ENCODE peak calls at places on chromosomes 3 and 15, in eight cellular contexts. One of them, this sample, is unnamed.

GRCh38 chr3:184361932-184362667 is 590 bp downstream of the POLR2H start:
- DNase-seq in nephron progenitor cell: peak
- DNase-seq in CD4-positive, alpha-beta memory T cell: peak
- DNase-seq in hepatocyte: peak
- DNase-seq in stimulated activated CD4-positive, alpha-beta T cell treated with anti-CD3 and anti-CD28 coated beads, Interleukin-4, amount 100 ng/mL, for 1 hour: peak
- DNase-seq in iris pigment epithelial cell: peak
- DNase-seq in COR-L47: peak
- DNase-seq in GM03348: peak
- DNase-seq in this sample: peak

GRCh38 chr3:149646181-149646766 is 11.6 kb downstream of the WWTR1 start:
- DNase-seq in CD4-positive, alpha-beta memory T cell: no peak
- DNase-seq in hepatocyte: no peak
- DNase-seq in iris pigment epithelial cell: peak
- DNase-seq in stimulated activated CD4-positive, alpha-beta T cell treated with anti-CD3 and anti-CD28 coated beads, Interleukin-4, amount 100 ng/mL, for 1 hour: no peak
- DNase-seq in GM03348: no peak
- DNase-seq in COR-L47: no peak
- DNase-seq in nephron progenitor cell: no peak
- DNase-seq in this sample: no peak

GRCh38 chr15:69253156-69253555 is 45.6 kb upstream of the PAQR5 start:
- DNase-seq in CD4-positive, alpha-beta memory T cell: no peak
- DNase-seq in COR-L47: peak
- DNase-seq in GM03348: peak
- DNase-seq in nephron progenitor cell: no peak
- DNase-seq in iris pigment epithelial cell: peak
- DNase-seq in stimulated activated CD4-positive, alpha-beta T cell treated with anti-CD3 and anti-CD28 coated beads, Interleukin-4, amount 100 ng/mL, for 1 hour: no peak
- DNase-seq in hepatocyte: peak
- DNase-seq in this sample: no peak

GRCh38 chr3:99579965-99580364 is 58.4 kb upstream of the COL8A1 start:
- DNase-seq in hepatocyte: no peak
- DNase-seq in GM03348: no peak
- DNase-seq in CD4-positive, alpha-beta memory T cell: no peak
- DNase-seq in iris pigment epithelial cell: no peak
- DNase-seq in COR-L47: no peak
- DNase-seq in stimulated activated CD4-positive, alpha-beta T cell treated with anti-CD3 and anti-CD28 coated beads, Interleukin-4, amount 100 ng/mL, for 1 hour: no peak
- DNase-seq in nephron progenitor cell: no peak
- DNase-seq in this sample: no peak

GRCh38 chr3:109933576-109933975 is 596.2 kb upstream of the DPPA4 start:
- DNase-seq in GM03348: no peak
- DNase-seq in COR-L47: no peak
- DNase-seq in stimulated activated CD4-positive, alpha-beta T cell treated with anti-CD3 and anti-CD28 coated beads, Interleukin-4, amount 100 ng/mL, for 1 hour: no peak
- DNase-seq in hepatocyte: no peak
- DNase-seq in nephron progenitor cell: no peak
- DNase-seq in CD4-positive, alpha-beta memory T cell: no peak
- DNase-seq in iris pigment epithelial cell: no peak
- DNase-seq in this sample: no peak

GRCh38 chr3:157838457-157838856 is 267.8 kb downstream of the SHOX2 start:
- DNase-seq in nephron progenitor cell: no peak
- DNase-seq in stimulated activated CD4-positive, alpha-beta T cell treated with anti-CD3 and anti-CD28 coated beads, Interleukin-4, amount 100 ng/mL, for 1 hour: no peak
- DNase-seq in GM03348: no peak
- DNase-seq in CD4-positive, alpha-beta memory T cell: no peak
- DNase-seq in hepatocyte: no peak
- DNase-seq in iris pigment epithelial cell: no peak
- DNase-seq in COR-L47: no peak
- DNase-seq in this sample: no peak

GRCh38 chr15:27495963-27496459 is 525.0 kb downstream of the GABRG3 start:
- DNase-seq in CD4-positive, alpha-beta memory T cell: no peak
- DNase-seq in iris pigment epithelial cell: no peak
- DNase-seq in GM03348: no peak
- DNase-seq in hepatocyte: no peak
- DNase-seq in nephron progenitor cell: no peak
- DNase-seq in COR-L47: no peak
- DNase-seq in stimulated activated CD4-positive, alpha-beta T cell treated with anti-CD3 and anti-CD28 coated beads, Interleukin-4, amount 100 ng/mL, for 1 hour: no peak
- DNase-seq in this sample: no peak

GRCh38 chr15:56683925-56684324 is 49.4 kb downstream of the ZNF280D start:
- DNase-seq in nephron progenitor cell: no peak
- DNase-seq in COR-L47: no peak
- DNase-seq in iris pigment epithelial cell: no peak
- DNase-seq in GM03348: no peak
- DNase-seq in hepatocyte: no peak
- DNase-seq in CD4-positive, alpha-beta memory T cell: no peak
- DNase-seq in stimulated activated CD4-positive, alpha-beta T cell treated with anti-CD3 and anti-CD28 coated beads, Interleukin-4, amount 100 ng/mL, for 1 hour: no peak
- DNase-seq in this sample: no peak

GRCh38 chr15:100681335-100681746 is 79.0 kb downstream of the ASB7 start:
- DNase-seq in nephron progenitor cell: no peak
- DNase-seq in stimulated activated CD4-positive, alpha-beta T cell treated with anti-CD3 and anti-CD28 coated beads, Interleukin-4, amount 100 ng/mL, for 1 hour: no peak
- DNase-seq in iris pigment epithelial cell: no peak
- DNase-seq in CD4-positive, alpha-beta memory T cell: no peak
- DNase-seq in GM03348: no peak
- DNase-seq in hepatocyte: no peak
- DNase-seq in COR-L47: no peak
- DNase-seq in this sample: no peak

GRCh38 chr3:135918600-135918999 is 46.9 kb upstream of the PPP2R3A start:
- DNase-seq in stimulated activated CD4-positive, alpha-beta T cell treated with anti-CD3 and anti-CD28 coated beads, Interleukin-4, amount 100 ng/mL, for 1 hour: no peak
- DNase-seq in GM03348: peak
- DNase-seq in CD4-positive, alpha-beta memory T cell: no peak
- DNase-seq in hepatocyte: peak
- DNase-seq in COR-L47: no peak
- DNase-seq in nephron progenitor cell: no peak
- DNase-seq in iris pigment epithelial cell: peak
- DNase-seq in this sample: no peak

GRCh38 chr15:85688703-85689102 is 106.0 kb downstream of the KLHL25 start:
- DNase-seq in stimulated activated CD4-positive, alpha-beta T cell treated with anti-CD3 and anti-CD28 coated beads, Interleukin-4, amount 100 ng/mL, for 1 hour: no peak
- DNase-seq in hepatocyte: no peak
- DNase-seq in CD4-positive, alpha-beta memory T cell: no peak
- DNase-seq in GM03348: no peak
- DNase-seq in COR-L47: no peak
- DNase-seq in iris pigment epithelial cell: no peak
- DNase-seq in nephron progenitor cell: no peak
- DNase-seq in this sample: no peak

GRCh38 chr3:4853749-4854140 is 125.5 kb upstream of the BHLHE40 start:
- DNase-seq in hepatocyte: no peak
- DNase-seq in COR-L47: no peak
- DNase-seq in stimulated activated CD4-positive, alpha-beta T cell treated with anti-CD3 and anti-CD28 coated beads, Interleukin-4, amount 100 ng/mL, for 1 hour: no peak
- DNase-seq in CD4-positive, alpha-beta memory T cell: no peak
- DNase-seq in nephron progenitor cell: no peak
- DNase-seq in iris pigment epithelial cell: no peak
- DNase-seq in GM03348: no peak
- DNase-seq in this sample: no peak

GRCh38 chr15:75840659-75841058 is 2.6 kb upstream of the UBE2Q2 start:
- DNase-seq in CD4-positive, alpha-beta memory T cell: no peak
- DNase-seq in COR-L47: no peak
- DNase-seq in GM03348: peak
- DNase-seq in iris pigment epithelial cell: peak
- DNase-seq in hepatocyte: peak
- DNase-seq in stimulated activated CD4-positive, alpha-beta T cell treated with anti-CD3 and anti-CD28 coated beads, Interleukin-4, amount 100 ng/mL, for 1 hour: no peak
- DNase-seq in nephron progenitor cell: no peak
- DNase-seq in this sample: no peak

GRCh38 chr3:191235331-191236314 is 36.6 kb downstream of the OSTN start:
- DNase-seq in iris pigment epithelial cell: peak
- DNase-seq in hepatocyte: no peak
- DNase-seq in CD4-positive, alpha-beta memory T cell: no peak
- DNase-seq in GM03348: peak
- DNase-seq in nephron progenitor cell: no peak
- DNase-seq in stimulated activated CD4-positive, alpha-beta T cell treated with anti-CD3 and anti-CD28 coated beads, Interleukin-4, amount 100 ng/mL, for 1 hour: no peak
- DNase-seq in COR-L47: no peak
- DNase-seq in this sample: no peak

GRCh38 chr15:53834214-53834613 is 74.8 kb upstream of the WDR72 start:
- DNase-seq in CD4-positive, alpha-beta memory T cell: no peak
- DNase-seq in GM03348: no peak
- DNase-seq in stimulated activated CD4-positive, alpha-beta T cell treated with anti-CD3 and anti-CD28 coated beads, Interleukin-4, amount 100 ng/mL, for 1 hour: no peak
- DNase-seq in nephron progenitor cell: no peak
- DNase-seq in hepatocyte: no peak
- DNase-seq in iris pigment epithelial cell: no peak
- DNase-seq in COR-L47: no peak
- DNase-seq in this sample: no peak

GRCh38 chr3:57257678-57258077 is 30.1 kb downstream of the APPL1 start:
- DNase-seq in GM03348: no peak
- DNase-seq in hepatocyte: no peak
- DNase-seq in nephron progenitor cell: no peak
- DNase-seq in CD4-positive, alpha-beta memory T cell: no peak
- DNase-seq in COR-L47: no peak
- DNase-seq in iris pigment epithelial cell: no peak
- DNase-seq in stimulated activated CD4-positive, alpha-beta T cell treated with anti-CD3 and anti-CD28 coated beads, Interleukin-4, amount 100 ng/mL, for 1 hour: no peak
- DNase-seq in this sample: no peak

GRCh38 chr15:65841121-65841930 is 28.0 kb upstream of the RAB11A start:
- DNase-seq in iris pigment epithelial cell: peak
- DNase-seq in nephron progenitor cell: no peak
- DNase-seq in CD4-positive, alpha-beta memory T cell: no peak
- DNase-seq in GM03348: no peak
- DNase-seq in stimulated activated CD4-positive, alpha-beta T cell treated with anti-CD3 and anti-CD28 coated beads, Interleukin-4, amount 100 ng/mL, for 1 hour: no peak
- DNase-seq in hepatocyte: no peak
- DNase-seq in COR-L47: no peak
- DNase-seq in this sample: no peak

GRCh38 chr3:53109190-53109589 is 21.0 kb downstream of the RFT1 start:
- DNase-seq in iris pigment epithelial cell: peak
- DNase-seq in GM03348: peak
- DNase-seq in nephron progenitor cell: no peak
- DNase-seq in hepatocyte: no peak
- DNase-seq in stimulated activated CD4-positive, alpha-beta T cell treated with anti-CD3 and anti-CD28 coated beads, Interleukin-4, amount 100 ng/mL, for 1 hour: no peak
- DNase-seq in CD4-positive, alpha-beta memory T cell: no peak
- DNase-seq in COR-L47: no peak
- DNase-seq in this sample: no peak

GRCh38 chr3:11832964-11833621 is 13.6 kb downstream of the TAMM41 start:
- DNase-seq in stimulated activated CD4-positive, alpha-beta T cell treated with anti-CD3 and anti-CD28 coated beads, Interleukin-4, amount 100 ng/mL, for 1 hour: no peak
- DNase-seq in hepatocyte: peak
- DNase-seq in nephron progenitor cell: no peak
- DNase-seq in iris pigment epithelial cell: peak
- DNase-seq in COR-L47: no peak
- DNase-seq in GM03348: no peak
- DNase-seq in CD4-positive, alpha-beta memory T cell: no peak
- DNase-seq in this sample: no peak

GRCh38 chr3:126731044-126731443 is 27.0 kb downstream of the CHCHD6 start:
- DNase-seq in CD4-positive, alpha-beta memory T cell: no peak
- DNase-seq in nephron progenitor cell: no peak
- DNase-seq in COR-L47: no peak
- DNase-seq in stimulated activated CD4-positive, alpha-beta T cell treated with anti-CD3 and anti-CD28 coated beads, Interleukin-4, amount 100 ng/mL, for 1 hour: no peak
- DNase-seq in GM03348: no peak
- DNase-seq in iris pigment epithelial cell: no peak
- DNase-seq in hepatocyte: no peak
- DNase-seq in this sample: no peak

GRCh38 chr3:109607897-109608296 is 270.6 kb upstream of the DPPA4 start:
- DNase-seq in iris pigment epithelial cell: no peak
- DNase-seq in stimulated activated CD4-positive, alpha-beta T cell treated with anti-CD3 and anti-CD28 coated beads, Interleukin-4, amount 100 ng/mL, for 1 hour: no peak
- DNase-seq in hepatocyte: no peak
- DNase-seq in GM03348: no peak
- DNase-seq in nephron progenitor cell: no peak
- DNase-seq in CD4-positive, alpha-beta memory T cell: no peak
- DNase-seq in COR-L47: no peak
- DNase-seq in this sample: no peak

GRCh38 chr15:82021992-82022391 is 23.8 kb downstream of the MEX3B start:
- DNase-seq in CD4-positive, alpha-beta memory T cell: no peak
- DNase-seq in GM03348: no peak
- DNase-seq in nephron progenitor cell: no peak
- DNase-seq in iris pigment epithelial cell: peak
- DNase-seq in COR-L47: peak
- DNase-seq in stimulated activated CD4-positive, alpha-beta T cell treated with anti-CD3 and anti-CD28 coated beads, Interleukin-4, amount 100 ng/mL, for 1 hour: no peak
- DNase-seq in hepatocyte: peak
- DNase-seq in this sample: peak

GRCh38 chr15:56690733-56691132 is 42.6 kb downstream of the ZNF280D start:
- DNase-seq in COR-L47: no peak
- DNase-seq in stimulated activated CD4-positive, alpha-beta T cell treated with anti-CD3 and anti-CD28 coated beads, Interleukin-4, amount 100 ng/mL, for 1 hour: no peak
- DNase-seq in nephron progenitor cell: no peak
- DNase-seq in GM03348: no peak
- DNase-seq in iris pigment epithelial cell: no peak
- DNase-seq in CD4-positive, alpha-beta memory T cell: no peak
- DNase-seq in hepatocyte: no peak
- DNase-seq in this sample: no peak

GRCh38 chr15:94032571-94032970 is 198.8 kb upstream of the MCTP2 start:
- DNase-seq in nephron progenitor cell: no peak
- DNase-seq in COR-L47: no peak
- DNase-seq in stimulated activated CD4-positive, alpha-beta T cell treated with anti-CD3 and anti-CD28 coated beads, Interleukin-4, amount 100 ng/mL, for 1 hour: no peak
- DNase-seq in GM03348: no peak
- DNase-seq in iris pigment epithelial cell: no peak
- DNase-seq in hepatocyte: no peak
- DNase-seq in CD4-positive, alpha-beta memory T cell: no peak
- DNase-seq in this sample: no peak

GRCh38 chr3:78736863-78737262 is 1030.9 kb downstream of the ROBO1 start:
- DNase-seq in hepatocyte: no peak
- DNase-seq in COR-L47: no peak
- DNase-seq in nephron progenitor cell: no peak
- DNase-seq in iris pigment epithelial cell: peak
- DNase-seq in stimulated activated CD4-positive, alpha-beta T cell treated with anti-CD3 and anti-CD28 coated beads, Interleukin-4, amount 100 ng/mL, for 1 hour: no peak
- DNase-seq in GM03348: no peak
- DNase-seq in CD4-positive, alpha-beta memory T cell: no peak
- DNase-seq in this sample: no peak

GRCh38 chr3:57756528-57757401 is 656 bp downstream of the SLMAP start:
- DNase-seq in hepatocyte: peak
- DNase-seq in CD4-positive, alpha-beta memory T cell: peak
- DNase-seq in nephron progenitor cell: peak
- DNase-seq in COR-L47: no peak
- DNase-seq in iris pigment epithelial cell: peak
- DNase-seq in GM03348: peak
- DNase-seq in stimulated activated CD4-positive, alpha-beta T cell treated with anti-CD3 and anti-CD28 coated beads, Interleukin-4, amount 100 ng/mL, for 1 hour: peak
- DNase-seq in this sample: no peak

GRCh38 chr3:9884555-9885165 is 4.6 kb upstream of the CIDEC start:
- DNase-seq in nephron progenitor cell: no peak
- DNase-seq in CD4-positive, alpha-beta memory T cell: no peak
- DNase-seq in hepatocyte: peak
- DNase-seq in GM03348: peak
- DNase-seq in iris pigment epithelial cell: peak
- DNase-seq in COR-L47: no peak
- DNase-seq in stimulated activated CD4-positive, alpha-beta T cell treated with anti-CD3 and anti-CD28 coated beads, Interleukin-4, amount 100 ng/mL, for 1 hour: no peak
- DNase-seq in this sample: no peak

GRCh38 chr15:101372960-101373525 is 78.0 kb upstream of the SNRPA1 start:
- DNase-seq in COR-L47: no peak
- DNase-seq in GM03348: no peak
- DNase-seq in stimulated activated CD4-positive, alpha-beta T cell treated with anti-CD3 and anti-CD28 coated beads, Interleukin-4, amount 100 ng/mL, for 1 hour: no peak
- DNase-seq in nephron progenitor cell: no peak
- DNase-seq in hepatocyte: no peak
- DNase-seq in CD4-positive, alpha-beta memory T cell: no peak
- DNase-seq in iris pigment epithelial cell: no peak
- DNase-seq in this sample: no peak